ENCODE peak calls at places on chromosomes 6 and 20, in five cellular contexts. One of them, this sample, is unnamed. For H3K4me1, the result is how much of the 10 kb centered on the place peaks cover.

GRCh38 chr6:5359413-5359812 is 98.1 kb downstream of the FARS2 start:
- DNase-seq in stomach: no peak
- DNase-seq in iPS DF 6.9: no peak
- DNase-seq in NT2/D1: no peak
- DNase-seq in IMR-90: no peak
- DNase-seq in this sample: no peak

GRCh38 chr6:124870611-124871201 is 91.5 kb upstream of the RNF217 start:
- DNase-seq in stomach: no peak
- DNase-seq in iPS DF 6.9: no peak
- DNase-seq in NT2/D1: no peak
- DNase-seq in IMR-90: peak
- DNase-seq in this sample: no peak

GRCh38 chr6:94127716-94128115 is 708.4 kb upstream of the EPHA7 start:
- DNase-seq in stomach: no peak
- DNase-seq in iPS DF 6.9: no peak
- DNase-seq in NT2/D1: no peak
- DNase-seq in IMR-90: no peak
- DNase-seq in this sample: no peak

GRCh38 chr20:55977723-55978481 is 27.4 kb downstream of the CBLN4 start:
- DNase-seq in stomach: no peak
- DNase-seq in iPS DF 6.9: no peak
- DNase-seq in NT2/D1: no peak
- DNase-seq in IMR-90: no peak
- DNase-seq in this sample: no peak

GRCh38 chr6:147075326-147075840 is 128.8 kb upstream of the STXBP5 start:
- DNase-seq in stomach: no peak
- DNase-seq in iPS DF 6.9: no peak
- DNase-seq in NT2/D1: no peak
- DNase-seq in IMR-90: no peak
- DNase-seq in this sample: no peak

GRCh38 chr6:114718716-114719270 is 376.0 kb upstream of the HS3ST5 start:
- DNase-seq in stomach: no peak
- DNase-seq in iPS DF 6.9: no peak
- DNase-seq in NT2/D1: no peak
- DNase-seq in IMR-90: no peak
- DNase-seq in this sample: no peak

GRCh38 chr6:56840467-56841371 is 114.2 kb upstream of the BEND6 start:
- DNase-seq in stomach: no peak
- DNase-seq in iPS DF 6.9: no peak
- DNase-seq in NT2/D1: no peak
- DNase-seq in IMR-90: peak
- DNase-seq in this sample: no peak

GRCh38 chr20:47985092-47985850 is 200.0 kb upstream of the SULF2 start:
- DNase-seq in stomach: no peak
- DNase-seq in iPS DF 6.9: no peak
- DNase-seq in NT2/D1: no peak
- DNase-seq in IMR-90: peak
- DNase-seq in this sample: no peak

GRCh38 chr6:167112421-167112820 is 10.5 kb upstream of the CCR6 start:
- DNase-seq in stomach: no peak
- DNase-seq in iPS DF 6.9: no peak
- DNase-seq in NT2/D1: no peak
- DNase-seq in IMR-90: no peak
- DNase-seq in this sample: no peak

GRCh38 chr6:38319259-38320255 is 320.2 kb downstream of the BTBD9 start:
- DNase-seq in stomach: no peak
- DNase-seq in iPS DF 6.9: no peak
- DNase-seq in NT2/D1: no peak
- DNase-seq in IMR-90: peak
- DNase-seq in this sample: no peak

GRCh38 chr20:43686820-43687219 is 19.9 kb downstream of the MYBL2 start:
- DNase-seq in stomach: no peak
- DNase-seq in iPS DF 6.9: no peak
- DNase-seq in NT2/D1: no peak
- DNase-seq in IMR-90: no peak
- DNase-seq in this sample: no peak

GRCh38 chr20:57922701-57923100 is 212.9 kb upstream of the PMEPA1 start:
- DNase-seq in stomach: no peak
- DNase-seq in iPS DF 6.9: no peak
- DNase-seq in NT2/D1: no peak
- DNase-seq in IMR-90: no peak
- DNase-seq in this sample: no peak

GRCh38 chr20:5780233-5781217 is 30.3 kb downstream of the SHLD1 start:
- DNase-seq in stomach: no peak
- DNase-seq in iPS DF 6.9: no peak
- DNase-seq in NT2/D1: no peak
- DNase-seq in IMR-90: peak
- DNase-seq in this sample: no peak

GRCh38 chr20:11305406-11305805 is 612.3 kb upstream of the BTBD3 start:
- DNase-seq in stomach: no peak
- DNase-seq in iPS DF 6.9: peak
- DNase-seq in NT2/D1: peak
- DNase-seq in IMR-90: peak
- DNase-seq in this sample: no peak

GRCh38 chr6:148044261-148044731 is 298.3 kb upstream of the SASH1 start:
- DNase-seq in stomach: no peak
- DNase-seq in iPS DF 6.9: no peak
- DNase-seq in NT2/D1: no peak
- DNase-seq in IMR-90: peak
- DNase-seq in this sample: no peak

GRCh38 chr6:138499303-138499991 is at the start of gene NHSL1:
- DNase-seq in stomach: no peak
- DNase-seq in iPS DF 6.9: no peak
- DNase-seq in NT2/D1: no peak
- DNase-seq in IMR-90: peak
- DNase-seq in this sample: no peak

GRCh38 chr6:28124971-28125353 is 553 bp downstream of the ZSCAN16 start:
- DNase-seq in stomach: no peak
- DNase-seq in iPS DF 6.9: no peak
- DNase-seq in NT2/D1: no peak
- DNase-seq in IMR-90: no peak
- DNase-seq in this sample: no peak

GRCh38 chr20:46206025-46206424 is 87.9 kb downstream of the CD40 start:
- DNase-seq in stomach: peak
- DNase-seq in iPS DF 6.9: no peak
- DNase-seq in NT2/D1: no peak
- DNase-seq in IMR-90: peak
- DNase-seq in this sample: no peak

GRCh38 chr6:157838718-157839430 is 15.8 kb downstream of the SNX9 start:
- DNase-seq in stomach: no peak
- DNase-seq in iPS DF 6.9: no peak
- DNase-seq in NT2/D1: no peak
- DNase-seq in IMR-90: no peak
- DNase-seq in this sample: no peak

GRCh38 chr6:157841211-157841840 is 18.3 kb downstream of the SNX9 start:
- DNase-seq in stomach: peak
- DNase-seq in iPS DF 6.9: no peak
- DNase-seq in NT2/D1: no peak
- DNase-seq in IMR-90: no peak
- DNase-seq in this sample: no peak

GRCh38 chr6:157839606-157840005 is 16.6 kb downstream of the SNX9 start:
- DNase-seq in stomach: no peak
- DNase-seq in iPS DF 6.9: no peak
- DNase-seq in NT2/D1: no peak
- DNase-seq in IMR-90: no peak
- DNase-seq in this sample: no peak

GRCh38 chr6:157840776-157841175 is 17.7 kb downstream of the SNX9 start:
- DNase-seq in stomach: no peak
- DNase-seq in iPS DF 6.9: no peak
- DNase-seq in NT2/D1: no peak
- DNase-seq in IMR-90: peak
- DNase-seq in this sample: no peak

GRCh38 chr6:157840261-157840660 is 17.2 kb downstream of the SNX9 start:
- DNase-seq in stomach: no peak
- DNase-seq in iPS DF 6.9: no peak
- DNase-seq in NT2/D1: no peak
- DNase-seq in IMR-90: no peak
- DNase-seq in this sample: no peak
- H3K4me1 ChIP-seq in stomach: half or more
- H3K4me1 ChIP-seq in iPS DF 6.9: under half
- H3K4me1 ChIP-seq in NT2/D1: under half
- H3K4me1 ChIP-seq in IMR-90: under half
- H3K4me1 ChIP-seq in this sample: under half

GRCh38 chr6:33698494-33698893 is 13.0 kb downstream of the UQCC2 start:
- DNase-seq in stomach: no peak
- DNase-seq in iPS DF 6.9: no peak
- DNase-seq in NT2/D1: no peak
- DNase-seq in IMR-90: no peak
- DNase-seq in this sample: no peak

GRCh38 chr6:33700391-33701050 is 11.0 kb downstream of the UQCC2 start:
- DNase-seq in stomach: peak
- DNase-seq in iPS DF 6.9: peak
- DNase-seq in NT2/D1: peak
- DNase-seq in IMR-90: peak
- DNase-seq in this sample: peak

GRCh38 chr6:33699131-33699530 is 12.4 kb downstream of the UQCC2 start:
- DNase-seq in stomach: no peak
- DNase-seq in iPS DF 6.9: no peak
- DNase-seq in NT2/D1: no peak
- DNase-seq in IMR-90: no peak
- DNase-seq in this sample: no peak

GRCh38 chr6:33697845-33698244 is 13.7 kb downstream of the UQCC2 start:
- DNase-seq in stomach: no peak
- DNase-seq in iPS DF 6.9: no peak
- DNase-seq in NT2/D1: no peak
- DNase-seq in IMR-90: no peak
- DNase-seq in this sample: no peak

DNA sequence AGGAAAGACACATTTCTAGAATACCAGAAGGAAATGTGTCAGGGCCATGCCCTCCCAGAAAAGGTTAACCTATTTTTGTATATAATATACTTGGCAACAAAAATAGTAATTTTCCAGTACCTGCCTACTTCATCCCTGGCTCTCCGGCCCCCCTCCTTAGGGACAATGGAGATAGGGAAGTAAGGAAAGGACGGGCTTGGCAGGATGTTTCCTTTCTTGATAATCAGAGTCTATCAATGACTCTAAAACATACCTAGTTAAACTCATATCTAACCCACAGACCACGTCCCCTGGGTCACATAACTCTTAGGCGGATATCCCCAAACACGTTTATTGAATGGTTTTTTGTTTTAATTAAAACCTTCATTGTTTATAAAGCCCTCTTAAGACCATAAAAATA is 11.8 kb downstream of the UQCC2 start:
- DNase-seq in stomach: no peak
- DNase-seq in iPS DF 6.9: no peak
- DNase-seq in NT2/D1: no peak
- DNase-seq in IMR-90: no peak
- DNase-seq in this sample: no peak
- H3K4me1 ChIP-seq in stomach: under half
- H3K4me1 ChIP-seq in iPS DF 6.9: under half
- H3K4me1 ChIP-seq in NT2/D1: under half
- H3K4me1 ChIP-seq in IMR-90: under half
- H3K4me1 ChIP-seq in this sample: under half

GRCh38 chr20:9507544-9508239 is 6.7 kb upstream of the LAMP5 start:
- DNase-seq in stomach: no peak
- DNase-seq in iPS DF 6.9: no peak
- DNase-seq in NT2/D1: no peak
- DNase-seq in IMR-90: no peak
- DNase-seq in this sample: no peak

GRCh38 chr20:9508696-9509178 is 5.7 kb upstream of the LAMP5 start:
- DNase-seq in stomach: no peak
- DNase-seq in iPS DF 6.9: no peak
- DNase-seq in NT2/D1: no peak
- DNase-seq in IMR-90: no peak
- DNase-seq in this sample: no peak

GRCh38 chr20:9506337-9506821 is 8.0 kb upstream of the LAMP5 start:
- DNase-seq in stomach: no peak
- DNase-seq in iPS DF 6.9: no peak
- DNase-seq in NT2/D1: no peak
- DNase-seq in IMR-90: no peak
- DNase-seq in this sample: no peak

GRCh38 chr20:9506964-9507369 is 7.4 kb upstream of the LAMP5 start:
- DNase-seq in stomach: no peak
- DNase-seq in iPS DF 6.9: no peak
- DNase-seq in NT2/D1: no peak
- DNase-seq in IMR-90: no peak
- DNase-seq in this sample: no peak

DNA sequence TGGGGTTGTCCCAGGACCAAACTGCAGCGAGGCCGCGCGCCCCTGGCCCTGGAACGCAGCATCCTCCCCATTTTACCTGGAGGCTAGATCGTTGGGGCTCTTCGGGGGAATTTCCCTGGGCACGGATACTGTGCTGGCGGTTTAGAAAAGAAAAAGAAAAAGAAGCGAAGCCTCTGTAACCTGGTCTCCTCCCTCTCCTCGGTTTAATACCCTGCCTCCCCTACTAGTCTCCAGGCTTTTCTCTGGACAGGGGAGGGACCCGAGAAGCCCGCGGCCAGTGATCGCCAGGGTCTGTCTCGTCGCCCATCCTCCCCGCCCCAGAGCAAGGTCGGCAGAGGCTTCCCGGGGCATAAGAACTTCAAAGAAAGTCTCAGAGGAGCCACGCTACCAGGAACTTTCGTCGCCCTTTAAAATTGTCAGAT is 6.1 kb upstream of the LAMP5 start:
- DNase-seq in stomach: no peak
- DNase-seq in iPS DF 6.9: no peak
- DNase-seq in NT2/D1: no peak
- DNase-seq in IMR-90: no peak
- DNase-seq in this sample: no peak
- H3K4me1 ChIP-seq in stomach: under half
- H3K4me1 ChIP-seq in iPS DF 6.9: under half
- H3K4me1 ChIP-seq in NT2/D1: under half
- H3K4me1 ChIP-seq in IMR-90: under half
- H3K4me1 ChIP-seq in this sample: under half

GRCh38 chr6:13253272-13253671 is 75.1 kb downstream of the TBC1D7 start:
- DNase-seq in stomach: no peak
- DNase-seq in iPS DF 6.9: no peak
- DNase-seq in NT2/D1: no peak
- DNase-seq in IMR-90: no peak
- DNase-seq in this sample: no peak

GRCh38 chr6:13260116-13260598 is 68.2 kb downstream of the TBC1D7 start:
- DNase-seq in stomach: no peak
- DNase-seq in iPS DF 6.9: no peak
- DNase-seq in NT2/D1: no peak
- DNase-seq in IMR-90: no peak
- DNase-seq in this sample: no peak

GRCh38 chr6:13259393-13259792 is 68.9 kb downstream of the TBC1D7 start:
- DNase-seq in stomach: no peak
- DNase-seq in iPS DF 6.9: no peak
- DNase-seq in NT2/D1: no peak
- DNase-seq in IMR-90: no peak
- DNase-seq in this sample: no peak

GRCh38 chr6:13260831-13261230 is 67.5 kb downstream of the TBC1D7 start:
- DNase-seq in stomach: no peak
- DNase-seq in iPS DF 6.9: no peak
- DNase-seq in NT2/D1: no peak
- DNase-seq in IMR-90: no peak
- DNase-seq in this sample: no peak

DNA sequence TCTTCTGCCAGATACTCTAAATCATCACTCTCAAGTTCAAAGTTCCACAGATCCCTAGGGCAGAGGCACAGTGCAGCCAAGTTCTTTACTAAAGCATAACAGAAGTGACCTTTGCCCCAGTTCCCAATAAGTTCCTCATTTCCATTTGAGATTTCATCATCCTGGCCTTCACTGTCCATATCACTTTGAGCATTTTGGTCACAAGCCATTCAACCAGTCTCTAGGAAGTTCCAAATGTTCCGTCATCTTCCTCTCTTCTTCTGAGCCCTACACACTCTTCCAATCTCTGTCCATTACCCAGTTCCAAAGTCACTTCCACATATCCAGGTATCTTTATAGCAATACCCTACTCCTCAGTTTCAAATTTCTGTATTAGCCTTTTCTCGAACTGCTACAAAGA is 71.7 kb downstream of the TBC1D7 start:
- DNase-seq in stomach: no peak
- DNase-seq in iPS DF 6.9: no peak
- DNase-seq in NT2/D1: no peak
- DNase-seq in IMR-90: no peak
- DNase-seq in this sample: no peak
- H3K4me1 ChIP-seq in stomach: under half
- H3K4me1 ChIP-seq in iPS DF 6.9: under half
- H3K4me1 ChIP-seq in NT2/D1: under half
- H3K4me1 ChIP-seq in IMR-90: under half
- H3K4me1 ChIP-seq in this sample: under half